ENCODE peak calls at places on chromosomes 12 and 14, in nine cellular contexts. D, A, O, I, H, P, T, V and Q are unnamed samples.

GRCh38 chr14:52048641-52049204 is 20.1 kb downstream of the NID2 start:
- DNase-seq in I (no peak), D (no peak), V (no peak), O (no peak), T (no peak), P (no peak), H (peak), A (no peak), Q (no peak)

GRCh38 chr12:75891072-75891471 is 140.5 kb downstream of the PHLDA1 start:
- DNase-seq in T (peak), I (no peak), P (no peak), A (no peak), V (no peak), D (no peak), O (no peak), H (no peak), Q (no peak)

GRCh38 chr14:77707355-77707723 is 484 bp downstream of the ALKBH1 start:
- DNase-seq in V (peak), P (no peak), O (no peak), H (peak), D (peak), I (peak), T (peak), A (no peak), Q (peak)

GRCh38 chr12:12156116-12156515 is 85.4 kb downstream of the BCL2L14 start:
- DNase-seq in T (no peak), H (no peak), P (no peak), V (no peak), D (no peak), A (no peak), I (no peak), O (no peak), Q (no peak)

GRCh38 chr14:71486274-71486673 is 446.0 kb upstream of the RGS6 start:
- DNase-seq in A (no peak), O (no peak), T (no peak), H (no peak), I (no peak), V (no peak), D (no peak), P (no peak), Q (no peak)

GRCh38 chr12:7907009-7907408 is 29.0 kb downstream of the SLC2A3 start:
- DNase-seq in D (peak), P (peak), T (peak), V (no peak), A (no peak), H (peak), O (peak), I (no peak), Q (no peak)

GRCh38 chr12:75207338-75208083 is 2.1 kb downstream of the KCNC2 start:
- DNase-seq in A (no peak), O (no peak), T (no peak), V (no peak), I (no peak), D (no peak), H (no peak), P (peak), Q (no peak)

GRCh38 chr14:105968291-105968690 is 441.9 kb downstream of the TMEM121 start:
- DNase-seq in A (no peak), D (no peak), V (no peak), O (no peak), I (no peak), P (no peak), T (no peak), H (no peak), Q (no peak)

GRCh38 chr14:101731187-101732080 is 30.1 kb upstream of the PPP2R5C start:
- DNase-seq in V (peak), H (peak), A (peak), T (peak), I (no peak), O (peak), P (no peak), D (peak), Q (peak)

GRCh38 chr14:89399594-89400068 is 17.4 kb downstream of the FOXN3 start:
- DNase-seq in P (peak), I (peak), H (peak), D (no peak), O (no peak), A (no peak), T (no peak), V (peak), Q (no peak)

GRCh38 chr14:83826838-83827237 is 1703.1 kb upstream of the FLRT2 start:
- DNase-seq in H (peak), V (no peak), A (no peak), T (no peak), I (no peak), P (no peak), D (no peak), O (no peak), Q (no peak)

GRCh38 chr14:51978566-51979398 is 10.6 kb upstream of the RTRAF start:
- DNase-seq in V (no peak), H (peak), P (peak), D (peak), O (peak), T (peak), I (peak), A (no peak), Q (peak)

GRCh38 chr12:92000587-92000986 is 145.1 kb downstream of the BTG1 start:
- DNase-seq in A (no peak), T (no peak), V (no peak), D (no peak), H (no peak), O (no peak), I (no peak), P (no peak), Q (no peak)

GRCh38 chr12:13164271-13164670 is 32.3 kb upstream of the EMP1 start:
- DNase-seq in A (no peak), I (no peak), P (no peak), H (no peak), O (no peak), D (no peak), T (no peak), V (no peak), Q (no peak)

GRCh38 chr12:13164859-13165577 is 31.5 kb upstream of the EMP1 start:
- DNase-seq in O (no peak), V (no peak), T (no peak), P (no peak), D (no peak), H (no peak), I (no peak), A (no peak), Q (no peak)

GRCh38 chr12:13163868-13164267 is 32.7 kb upstream of the EMP1 start:
- DNase-seq in T (no peak), I (no peak), O (no peak), V (no peak), A (no peak), H (peak), D (no peak), P (no peak), Q (no peak)

GRCh38 chr12:13162904-13163303 is 33.6 kb upstream of the EMP1 start:
- DNase-seq in D (no peak), V (no peak), T (no peak), I (no peak), H (no peak), A (no peak), P (no peak), O (no peak), Q (no peak)

DNA sequence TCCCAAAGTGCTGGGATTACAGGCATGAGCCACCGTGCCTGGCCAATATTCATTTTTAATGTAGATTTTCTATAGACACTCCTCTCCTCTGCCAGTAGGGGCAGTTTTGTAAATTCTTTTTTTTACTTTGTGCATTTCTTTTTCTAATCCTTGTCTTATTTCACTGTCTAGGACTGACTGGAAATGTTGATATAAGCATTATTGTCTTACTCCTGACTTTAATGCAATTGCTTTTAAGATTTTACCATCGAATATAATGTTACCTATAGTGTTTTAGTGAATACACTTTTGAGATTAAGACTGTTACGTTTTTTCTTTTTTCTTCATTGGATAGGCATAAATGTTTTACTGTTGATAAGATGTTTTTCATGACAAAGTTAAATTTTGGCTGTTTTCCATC is 35.4 kb upstream of the EMP1 start:
- DNase-seq in I (no peak), A (no peak), P (no peak), O (no peak), T (no peak), H (no peak), D (no peak), V (no peak), Q (no peak)
- TF ChIP-seq CTCF in I (peak), A (peak), P (peak), O (peak), T (peak), H (peak), D (peak), V (no peak), Q (no peak)

GRCh38 chr14:50340045-50340444 is 27.9 kb downstream of the DMAC2L start:
- DNase-seq in D (no peak), O (no peak), T (no peak), P (no peak), I (no peak), H (no peak), A (no peak), V (no peak), Q (no peak)

GRCh38 chr14:50344116-50344775 is 32.1 kb downstream of the DMAC2L start:
- DNase-seq in P (no peak), I (no peak), A (no peak), T (no peak), O (no peak), H (no peak), D (no peak), V (no peak), Q (peak)

GRCh38 chr14:50343424-50343823 is 31.3 kb downstream of the DMAC2L start:
- DNase-seq in V (no peak), P (no peak), T (no peak), I (no peak), A (no peak), O (no peak), H (no peak), D (no peak), Q (no peak)

GRCh38 chr14:50340945-50341344 is 28.8 kb downstream of the DMAC2L start:
- DNase-seq in V (no peak), T (no peak), O (no peak), A (no peak), H (no peak), I (no peak), P (peak), D (no peak), Q (no peak)

DNA sequence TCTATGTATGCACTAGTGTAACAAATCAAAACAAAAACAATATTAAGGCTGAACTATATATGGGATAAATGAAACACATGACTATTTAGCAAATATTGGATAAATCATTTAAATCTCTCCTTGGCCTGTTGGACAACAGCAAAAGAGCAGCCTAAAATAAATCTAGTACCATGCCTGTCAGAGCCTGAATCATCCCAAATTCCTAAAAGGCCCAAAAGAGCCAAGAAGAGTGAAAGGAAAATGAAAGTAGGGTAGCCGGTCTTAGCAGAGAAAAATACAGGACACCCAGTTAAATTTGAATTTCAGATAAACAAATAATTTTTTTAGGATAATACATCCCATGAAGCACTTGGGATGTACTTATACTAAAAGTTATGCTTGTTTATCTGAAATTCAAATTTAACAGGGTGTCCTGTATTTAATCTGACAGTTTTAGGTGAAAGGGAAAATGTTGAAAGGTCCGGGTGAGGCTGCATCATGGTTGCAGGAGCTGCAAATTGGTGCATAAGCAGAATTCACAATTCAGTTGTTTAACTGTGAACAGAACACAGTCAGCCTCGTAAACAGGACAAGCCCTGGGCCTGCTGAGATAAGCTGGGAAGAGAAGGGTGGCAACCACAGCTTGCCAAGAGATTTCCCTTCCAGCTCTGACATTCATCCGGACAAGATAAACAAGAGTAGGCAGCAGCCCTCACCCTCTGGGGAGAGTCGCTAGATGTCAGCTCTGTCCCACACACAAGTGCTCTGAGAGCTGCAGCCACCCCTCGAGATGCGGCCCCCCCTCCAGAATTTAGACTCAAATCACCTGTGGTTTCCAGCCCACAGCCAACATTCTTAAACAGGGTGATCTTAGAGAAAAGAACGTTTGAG is 30.3 kb downstream of the DMAC2L start:
- DNase-seq in V (peak), I (no peak), H (peak), P (peak), O (no peak), A (no peak), D (peak), T (no peak), Q (peak)
- TF ChIP-seq CTCF in V (peak), I (peak), H (peak), P (no peak), O (no peak), A (peak), D (no peak), T (no peak), Q (peak)

GRCh38 chr14:99395904-99396530 is 84.6 kb downstream of the SETD3 start:
- DNase-seq in P (no peak), H (no peak), I (no peak), A (no peak), O (peak), T (no peak), D (no peak), V (no peak), Q (no peak)

GRCh38 chr14:99391671-99392070 is 89.0 kb downstream of the SETD3 start:
- DNase-seq in P (no peak), A (no peak), T (no peak), V (peak), H (peak), D (no peak), I (no peak), O (no peak), Q (no peak)

GRCh38 chr14:99389171-99389826 is 91.4 kb downstream of the SETD3 start:
- DNase-seq in O (peak), P (peak), D (peak), A (no peak), V (no peak), H (peak), T (peak), I (no peak), Q (peak)

GRCh38 chr14:99394602-99395001 is 86.1 kb downstream of the SETD3 start:
- DNase-seq in T (no peak), V (no peak), I (no peak), P (no peak), D (no peak), O (no peak), A (no peak), H (no peak), Q (no peak)

GRCh38 chr14:99393059-99393655 is 87.5 kb downstream of the SETD3 start:
- DNase-seq in A (no peak), P (peak), V (no peak), I (no peak), T (peak), O (peak), D (peak), H (peak), Q (peak)
- TF ChIP-seq CTCF in A (peak), P (peak), V (peak), I (peak), T (peak), O (peak), D (peak), H (peak), Q (peak)

GRCh38 chr12:104457746-104458644 is 1.2 kb downstream of the CHST11 start:
- DNase-seq in V (no peak), O (peak), A (no peak), T (peak), H (peak), I (no peak), D (peak), P (peak), Q (peak)
- TF ChIP-seq CTCF in V (no peak), O (no peak), A (no peak), T (no peak), H (peak), I (no peak), D (no peak), P (no peak), Q (no peak)

GRCh38 chr14:39034481-39035296 is 68.3 kb downstream of the SEC23A start:
- DNase-seq in O (no peak), H (peak), P (peak), I (no peak), T (no peak), V (no peak), A (no peak), D (no peak), Q (no peak)
- TF ChIP-seq CTCF in O (peak), H (peak), P (peak), I (peak), T (no peak), V (peak), A (peak), D (no peak), Q (no peak)

GRCh38 chr12:94754653-94755052 is 104.3 kb upstream of the TMCC3 start:
- DNase-seq in D (no peak), O (no peak), P (no peak), T (no peak), H (peak), I (no peak), V (no peak), A (no peak), Q (no peak)
- TF ChIP-seq CTCF in D (no peak), O (no peak), P (no peak), T (no peak), H (peak), I (peak), V (no peak), A (peak), Q (peak)

GRCh38 chr12:114638790-114639435 is 45.1 kb downstream of the TBX3 start:
- DNase-seq in T (no peak), I (no peak), A (no peak), D (no peak), V (no peak), P (no peak), O (no peak), H (no peak), Q (no peak)
- TF ChIP-seq CTCF in T (no peak), I (no peak), A (no peak), D (no peak), V (no peak), P (no peak), O (no peak), H (no peak), Q (no peak)

GRCh38 chr12:53048780-53049401 is 974 bp upstream of the TNS2 start:
- DNase-seq in P (peak), H (peak), V (no peak), D (peak), A (no peak), T (no peak), I (no peak), O (peak), Q (no peak)

GRCh38 chr12:53045646-53046045 is 4.2 kb upstream of the TNS2 start:
- DNase-seq in T (no peak), D (peak), A (no peak), H (peak), O (no peak), V (no peak), P (no peak), I (no peak), Q (peak)

GRCh38 chr12:53048033-53048779 is 1.7 kb upstream of the TNS2 start:
- DNase-seq in V (no peak), P (peak), T (peak), A (no peak), D (peak), H (peak), I (no peak), O (peak), Q (no peak)

GRCh38 chr12:53046655-53047220 is 3.1 kb upstream of the TNS2 start:
- DNase-seq in P (peak), D (peak), V (no peak), A (no peak), I (peak), T (peak), H (peak), O (peak), Q (no peak)

DNA sequence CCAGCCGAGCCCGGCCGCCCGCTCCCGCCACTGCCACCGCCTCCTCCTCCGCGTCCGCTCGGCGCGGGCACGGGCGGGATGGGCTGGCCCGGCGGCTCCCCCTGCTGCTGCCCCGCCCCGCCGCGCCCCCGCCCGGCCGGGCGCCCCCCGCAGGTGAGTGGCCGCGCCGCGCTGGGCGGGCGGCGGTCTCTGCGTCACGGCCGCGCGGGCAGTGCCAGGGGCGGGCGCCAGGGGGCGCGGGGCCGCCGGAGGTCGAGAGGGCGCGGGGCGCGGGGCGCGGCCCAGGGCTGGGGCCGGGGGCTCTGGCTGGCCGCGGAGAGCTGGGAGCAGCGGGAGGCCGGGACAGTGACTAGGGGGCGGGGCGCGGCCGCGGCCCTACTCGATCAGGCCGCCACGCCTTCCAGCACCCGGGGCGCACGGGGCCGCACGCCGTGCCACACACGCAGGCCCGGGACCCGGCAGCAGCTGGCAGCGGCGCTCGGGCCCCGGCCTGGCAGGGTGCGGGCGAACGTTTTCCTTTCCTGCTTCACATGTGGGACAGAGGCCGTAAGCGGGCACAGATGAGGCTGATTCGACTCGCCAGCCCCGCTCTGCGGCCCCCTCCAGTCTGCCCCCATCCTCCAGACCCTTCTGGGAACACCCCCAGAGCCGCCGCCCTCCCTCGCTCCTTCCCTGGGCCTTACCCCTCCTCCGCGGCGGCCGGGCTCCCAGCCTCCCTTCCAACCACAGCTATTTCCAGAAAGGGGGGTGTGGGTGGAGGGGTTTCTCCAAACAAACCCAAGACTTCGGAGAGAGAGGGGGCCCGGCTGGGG is 2.4 kb upstream of the TNS2 start:
- DNase-seq in A (no peak), I (no peak), H (peak), P (peak), V (no peak), T (peak), D (peak), O (peak), Q (peak)
- TF ChIP-seq CTCF in A (peak), I (no peak), H (no peak), P (no peak), V (peak), T (peak), D (no peak), O (no peak), Q (peak)